ENCODE peak calls at places on chromosomes 11 and 22, in four cellular contexts. One of them, this sample, is unnamed.

GRCh38 chr11:113874096-113874919 is 1.1 kb downstream of the USP28 start:
- DNase-seq in amygdala: no peak
- DNase-seq in nephron progenitor cell: no peak
- DNase-seq in mammary epithelial cell: peak
- DNase-seq in this sample: no peak

GRCh38 chr11:13324709-13325108 is 47.1 kb downstream of the BMAL1 start:
- DNase-seq in nephron progenitor cell: no peak
- DNase-seq in mammary epithelial cell: no peak
- DNase-seq in amygdala: no peak
- DNase-seq in this sample: no peak

GRCh38 chr22:40071720-40072119 is 77.0 kb downstream of the FAM83F start:
- DNase-seq in amygdala: no peak
- DNase-seq in nephron progenitor cell: no peak
- DNase-seq in mammary epithelial cell: no peak
- DNase-seq in this sample: no peak

GRCh38 chr11:47413908-47414684 is 5.7 kb downstream of the SLC39A13 start:
- DNase-seq in nephron progenitor cell: no peak
- DNase-seq in amygdala: no peak
- DNase-seq in mammary epithelial cell: no peak
- DNase-seq in this sample: no peak

GRCh38 chr11:17605736-17606135 is 58.7 kb downstream of the OTOG start:
- DNase-seq in nephron progenitor cell: no peak
- DNase-seq in mammary epithelial cell: no peak
- DNase-seq in amygdala: no peak
- DNase-seq in this sample: no peak

GRCh38 chr22:37314315-37315046 is 32.2 kb downstream of the CYTH4 start:
- DNase-seq in mammary epithelial cell: no peak
- DNase-seq in nephron progenitor cell: no peak
- DNase-seq in amygdala: no peak
- DNase-seq in this sample: peak

GRCh38 chr11:115215694-115216615 is 288.3 kb downstream of the CADM1 start:
- DNase-seq in amygdala: no peak
- DNase-seq in nephron progenitor cell: no peak
- DNase-seq in mammary epithelial cell: no peak
- DNase-seq in this sample: no peak

GRCh38 chr11:114098927-114099326 is 39.4 kb downstream of the ZBTB16 start:
- DNase-seq in nephron progenitor cell: no peak
- DNase-seq in amygdala: no peak
- DNase-seq in mammary epithelial cell: no peak
- DNase-seq in this sample: no peak

GRCh38 chr11:65160643-65161042 is 9.4 kb upstream of the SPDYC start:
- DNase-seq in nephron progenitor cell: no peak
- DNase-seq in mammary epithelial cell: no peak
- DNase-seq in amygdala: no peak
- DNase-seq in this sample: no peak

GRCh38 chr11:2205214-2205770 is 33.7 kb upstream of the TH start:
- DNase-seq in amygdala: no peak
- DNase-seq in nephron progenitor cell: no peak
- DNase-seq in mammary epithelial cell: no peak
- DNase-seq in this sample: no peak

GRCh38 chr11:65866524-65867283 is 5.9 kb downstream of the EFEMP2 start:
- DNase-seq in amygdala: no peak
- DNase-seq in nephron progenitor cell: no peak
- DNase-seq in mammary epithelial cell: no peak
- DNase-seq in this sample: no peak

GRCh38 chr11:22441831-22442230 is 103.7 kb downstream of the SLC17A6 start:
- DNase-seq in nephron progenitor cell: no peak
- DNase-seq in amygdala: no peak
- DNase-seq in mammary epithelial cell: no peak
- DNase-seq in this sample: no peak

GRCh38 chr11:102991776-102992175 is 36.2 kb upstream of the MMP13 start:
- DNase-seq in amygdala: no peak
- DNase-seq in nephron progenitor cell: no peak
- DNase-seq in mammary epithelial cell: no peak
- DNase-seq in this sample: no peak

GRCh38 chr22:33897621-33897910 is 22.7 kb downstream of the LARGE1 start:
- DNase-seq in mammary epithelial cell: no peak
- DNase-seq in amygdala: no peak
- DNase-seq in nephron progenitor cell: no peak
- DNase-seq in this sample: no peak

GRCh38 chr22:50506611-50507420 is 686 bp downstream of the LMF2 start:
- DNase-seq in mammary epithelial cell: peak
- DNase-seq in nephron progenitor cell: no peak
- DNase-seq in amygdala: no peak
- DNase-seq in this sample: no peak

GRCh38 chr22:42172385-42173172 is 42.0 kb upstream of the CYP2D6 start:
- DNase-seq in mammary epithelial cell: no peak
- DNase-seq in nephron progenitor cell: no peak
- DNase-seq in amygdala: no peak
- DNase-seq in this sample: no peak

GRCh38 chr11:128890543-128891409 is at the start of gene KCNJ5:
- DNase-seq in nephron progenitor cell: peak
- DNase-seq in mammary epithelial cell: peak
- DNase-seq in amygdala: no peak
- DNase-seq in this sample: no peak

GRCh38 chr11:119551726-119552510 is 128.9 kb upstream of the THY1 start:
- DNase-seq in mammary epithelial cell: no peak
- DNase-seq in amygdala: no peak
- DNase-seq in nephron progenitor cell: no peak
- DNase-seq in this sample: no peak

GRCh38 chr11:31813242-31813960 is 2.3 kb upstream of the PAX6 start:
- DNase-seq in amygdala: no peak
- DNase-seq in nephron progenitor cell: no peak
- DNase-seq in mammary epithelial cell: no peak
- DNase-seq in this sample: no peak

GRCh38 chr22:48494256-48494967 is 1333.3 kb downstream of the BRD1 start:
- DNase-seq in nephron progenitor cell: no peak
- DNase-seq in mammary epithelial cell: no peak
- DNase-seq in amygdala: no peak
- DNase-seq in this sample: no peak

GRCh38 chr22:36331912-36332622 is 55.7 kb downstream of the MYH9 start:
- DNase-seq in mammary epithelial cell: no peak
- DNase-seq in nephron progenitor cell: no peak
- DNase-seq in amygdala: no peak
- DNase-seq in this sample: peak

This sample was measured in T1000.